ENCODE peak calls at places on chromosomes 4 and X, in five cellular contexts. B, J, D, H and M are unnamed samples.

GRCh38 chr4:165477799-165478198 is 99.0 kb downstream of the CPE start:
- DNase-seq in B (no peak), J (no peak), D (no peak), H (no peak), M (no peak)

GRCh38 chr4:168501407-168501806 is 4.6 kb downstream of the PALLD start:
- DNase-seq in B (no peak), J (no peak), D (no peak), H (no peak), M (no peak)

GRCh38 chr4:122131562-122132157 is 20.5 kb upstream of the BLTP1 start:
- DNase-seq in B (no peak), J (no peak), D (no peak), H (no peak), M (no peak)

GRCh38 chr4:158042591-158043030 is 130.2 kb downstream of the GASK1B start:
- DNase-seq in B (no peak), J (no peak), D (no peak), H (no peak), M (no peak)

GRCh38 chrX:39821011-39821708 is 276.6 kb downstream of the BCOR start:
- DNase-seq in B (no peak), J (no peak), D (peak; percentile 75), H (no peak), M (peak; percentile 65)

GRCh38 chrX:41922694-41923171 is 621 bp downstream of the CASK start:
- DNase-seq in B (peak; percentile 25), J (peak; percentile 47), D (peak; percentile 71), H (no peak), M (no peak)

GRCh38 chr4:108117473-108118182 is 51.1 kb downstream of the LEF1 start:
- DNase-seq in B (no peak), J (no peak), D (no peak), H (no peak), M (no peak)

GRCh38 chr4:127141857-127142256 is 490.9 kb upstream of the INTU start:
- DNase-seq in B (no peak), J (no peak), D (no peak), H (peak; percentile 26), M (no peak)

GRCh38 chr4:3176625-3177229 is 72.2 kb upstream of the MSANTD1 start:
- DNase-seq in B (no peak), J (no peak), D (no peak), H (no peak), M (no peak)

GRCh38 chr4:144371479-144371878 is 231.0 kb upstream of the GYPA start:
- DNase-seq in B (no peak), J (no peak), D (no peak), H (no peak), M (no peak)

GRCh38 chr4:118915468-118915867 is 26.8 kb downstream of the SYNPO2 start:
- DNase-seq in B (no peak), J (no peak), D (no peak), H (no peak), M (no peak)

GRCh38 chrX:133776072-133776471 is 209.3 kb downstream of the GPC3 start:
- DNase-seq in B (no peak), J (peak; percentile 41), D (no peak), H (no peak), M (no peak)

GRCh38 chr4:164442167-164442566 is 311.8 kb upstream of the SMIM31 start:
- DNase-seq in B (no peak), J (no peak), D (no peak), H (no peak), M (no peak)

GRCh38 chr4:164439037-164439436 is 314.9 kb upstream of the SMIM31 start:
- DNase-seq in B (no peak), J (no peak), D (no peak), H (no peak), M (no peak)

GRCh38 chr4:164438321-164438720 is 315.6 kb upstream of the SMIM31 start:
- DNase-seq in B (no peak), J (no peak), D (no peak), H (no peak), M (no peak)

GRCh38 chr4:164440196-164440595 is 313.7 kb upstream of the SMIM31 start:
- DNase-seq in B (no peak), J (no peak), D (no peak), H (no peak), M (no peak)

DNA sequence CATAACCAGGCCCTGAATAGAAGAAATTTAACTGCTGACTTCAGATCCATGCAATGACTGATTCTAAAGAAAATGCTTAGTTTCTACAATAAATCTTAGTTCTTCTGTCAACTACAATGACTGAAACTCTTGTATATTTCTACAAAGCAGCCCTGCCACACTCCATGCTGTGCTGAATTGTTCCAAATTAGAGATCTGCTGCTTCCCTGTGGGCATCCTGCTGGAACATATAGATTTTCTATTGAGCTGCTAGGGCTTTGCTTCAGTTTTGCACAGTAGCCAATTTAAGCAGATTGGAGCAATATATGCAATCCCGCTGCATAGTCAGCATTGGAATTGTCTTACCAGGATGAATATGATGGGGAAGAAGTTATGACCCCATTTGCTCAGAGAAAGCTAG is 312.8 kb upstream of the SMIM31 start:
- DNase-seq in B (no peak), J (no peak), D (no peak), H (no peak), M (no peak)
- TF ChIP-seq CTCF in B (no peak), J (no peak), D (no peak), H (no peak), M (no peak)

DNA sequence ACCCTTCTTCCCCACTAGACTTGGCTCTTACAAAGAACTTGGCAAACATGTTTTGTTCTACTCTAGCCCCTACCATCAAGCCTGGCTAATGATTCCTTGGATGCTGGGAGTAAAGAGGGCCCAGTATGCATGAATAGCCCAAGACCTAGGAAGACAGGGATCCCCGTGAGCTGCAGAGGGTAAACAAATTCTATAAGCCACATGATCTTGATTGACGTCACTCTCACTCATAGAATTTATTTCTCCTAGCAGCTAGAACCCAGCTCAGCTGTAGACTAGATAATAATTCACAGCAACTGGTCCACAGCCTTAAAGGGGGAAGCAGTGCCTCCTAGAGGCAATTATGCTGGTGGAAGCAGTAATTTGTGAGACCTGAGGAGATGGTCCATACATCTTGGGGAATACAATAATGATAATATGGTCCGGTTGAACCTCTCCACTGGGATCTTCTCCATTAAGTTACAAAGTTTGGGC is 16.1 kb upstream of the USO1 start:
- DNase-seq in B (no peak), J (no peak), D (peak; percentile 6), H (no peak), M (no peak)
- TF ChIP-seq CTCF in B (peak; percentile 15), J (peak; percentile 47), D (no peak), H (no peak), M (no peak)

DNA sequence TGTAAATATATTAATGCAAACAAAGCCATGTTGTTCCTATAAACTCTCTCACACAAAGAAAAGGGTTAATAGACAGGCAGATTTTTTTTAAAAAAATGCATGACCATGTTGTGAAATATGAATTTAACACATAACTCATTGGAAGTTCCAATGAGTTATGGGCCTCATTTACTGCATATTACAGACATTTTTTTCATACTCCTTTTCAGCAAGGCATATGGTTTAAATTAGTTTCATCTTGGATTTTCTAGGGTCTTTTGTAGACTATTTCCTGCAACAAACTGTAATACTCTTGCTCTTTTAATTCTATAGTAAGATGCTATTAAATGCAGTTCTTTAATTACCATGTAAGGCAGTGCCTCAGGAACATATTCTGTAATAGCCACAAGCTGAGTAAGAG is 323.1 kb downstream of the GBA3 start:
- DNase-seq in B (no peak), J (no peak), D (no peak), H (no peak), M (no peak)
- TF ChIP-seq CTCF in B (no peak), J (no peak), D (no peak), H (no peak), M (no peak)

GRCh38 chrX:153573999-153574398 is 24.9 kb downstream of the CCNQ start:
- DNase-seq in B (no peak), J (no peak), D (no peak), H (no peak), M (peak; percentile 25)
- TF ChIP-seq CTCF in B (no peak), J (no peak), D (no peak), H (no peak), M (no peak)

GRCh38 chrX:129905787-129906580 is at the start of gene UTP14A:
- DNase-seq in B (peak; percentile 87), J (peak; percentile 91), D (peak; percentile 79), H (peak; percentile 87), M (peak; percentile 73)
- TF ChIP-seq CTCF in B (no peak), J (no peak), D (no peak), H (no peak), M (no peak)

DNA sequence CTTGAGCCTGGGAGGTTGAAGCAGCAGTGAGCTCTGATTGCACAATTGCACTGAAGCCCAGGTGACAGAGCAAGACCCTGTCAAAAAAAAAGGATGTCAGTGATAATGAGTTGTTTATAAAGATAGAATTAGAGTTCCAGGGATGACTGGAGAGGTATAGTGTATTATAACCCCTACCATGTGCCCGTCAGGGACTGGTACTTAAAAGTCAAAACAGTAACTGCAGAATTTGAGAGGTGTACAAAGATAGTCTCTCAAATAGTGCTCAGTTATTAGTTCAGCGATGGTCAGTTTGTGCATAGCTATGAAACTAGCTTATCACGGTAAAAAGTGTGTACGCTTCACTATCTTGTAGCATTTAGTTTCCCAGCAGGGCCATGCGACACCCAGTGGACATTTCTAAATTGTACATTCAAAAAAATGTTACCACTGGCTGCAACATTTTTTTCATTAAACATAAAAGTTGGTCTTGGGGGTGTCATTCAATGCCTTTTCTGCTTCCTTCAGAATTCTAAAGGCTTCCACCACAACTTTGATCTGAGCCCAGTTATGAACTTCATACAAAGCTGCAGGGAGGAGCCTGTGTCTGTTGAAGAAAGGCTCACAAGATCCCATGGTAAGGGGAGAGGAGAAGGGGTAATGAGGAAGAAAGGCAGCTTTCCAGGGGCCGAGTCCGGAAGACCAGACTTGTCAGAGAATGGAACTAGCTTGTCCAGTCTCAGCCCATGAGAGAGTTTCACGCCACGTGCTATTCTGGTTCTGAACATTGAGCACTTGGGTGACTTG is 9.2 kb upstream of the GYG2 start:
- DNase-seq in B (no peak), J (no peak), D (peak; percentile 48), H (no peak), M (no peak)
- TF ChIP-seq CTCF in B (peak; percentile 34), J (peak; percentile 34), D (peak; percentile 73), H (peak; percentile 19), M (no peak)

DNA sequence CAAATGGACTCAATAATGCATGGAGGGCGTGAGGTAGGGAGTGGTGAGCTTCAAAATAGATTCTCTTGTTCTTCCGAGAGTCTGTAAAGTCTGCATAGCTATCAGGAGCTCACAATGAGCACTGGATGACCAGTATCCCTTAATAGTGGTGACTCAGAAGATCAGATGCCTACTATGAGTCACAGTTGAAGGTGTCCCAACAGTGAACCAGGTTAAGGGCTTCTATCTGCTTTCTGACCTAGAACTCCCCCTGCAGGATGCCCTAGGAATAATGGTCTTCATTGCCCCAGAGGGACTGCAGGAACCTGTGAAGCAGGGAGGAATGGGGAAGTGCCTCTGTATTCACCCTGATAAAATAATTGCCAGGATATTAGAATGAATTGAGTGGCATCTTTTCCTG is 22.1 kb downstream of the DGKK start:
- DNase-seq in B (no peak), J (no peak), D (no peak), H (no peak), M (no peak)
- TF ChIP-seq CTCF in B (no peak), J (no peak), D (no peak), H (no peak), M (no peak)